ENCODE peak calls at places on chromosomes 3 and 15, in nine cellular contexts. X is naive thymus-derived CD8-positive, alpha-beta T cell; Z is stimulated activated CD8-positive, alpha-beta memory T cell treated with anti-CD3 and anti-CD28 coated beads, Interleukin-15, amount 100 ng/mL, for 4 hours; Q is RCC 7860; O is fibroblast of pulmonary artery; T is lower leg skin; L is brain pericyte; H is CD4-positive, alpha-beta T cell; J is T follicular helper cell. S is an unnamed sample.

GRCh38 chr15:39438795-39439577 is 141.9 kb upstream of the THBS1 start:
- DNase-seq in O (peak), T (no peak), H (no peak), Z (no peak), L (no peak), X (no peak), J (no peak), Q (no peak), S (no peak)

GRCh38 chr3:52561028-52561749 is 24.8 kb downstream of the UQCC5 start:
- DNase-seq in O (no peak), Z (no peak), J (no peak), L (no peak), H (no peak), T (no peak), Q (no peak), X (no peak), S (no peak)

GRCh38 chr3:50321146-50321843 is 1.2 kb downstream of the HYAL2 start:
- DNase-seq in L (peak), Z (peak), H (peak), T (peak), J (peak), X (peak), Q (peak), O (peak), S (no peak)

GRCh38 chr3:14588713-14589112 is 48.6 kb upstream of the GRIP2 start:
- DNase-seq in O (no peak), Q (no peak), H (no peak), L (no peak), J (no peak), Z (no peak), X (no peak), T (no peak), S (no peak)

GRCh38 chr3:12489832-12490231 is 5.6 kb downstream of the TSEN2 start:
- DNase-seq in T (no peak), J (no peak), Z (no peak), L (no peak), X (no peak), Q (no peak), H (no peak), O (peak), S (no peak)

GRCh38 chr3:181533811-181534210 is 177.9 kb upstream of the SOX2 start:
- DNase-seq in Z (no peak), O (no peak), J (no peak), L (no peak), X (no peak), H (no peak), T (no peak), Q (no peak), S (no peak)

GRCh38 chr3:11679964-11680363 is 36.2 kb upstream of the VGLL4 start:
- DNase-seq in O (no peak), L (no peak), T (no peak), J (no peak), Z (no peak), X (no peak), Q (no peak), H (no peak), S (no peak)

GRCh38 chr15:48924528-48925393 is 39.0 kb downstream of the SHC4 start:
- DNase-seq in H (no peak), L (no peak), O (no peak), T (no peak), Z (no peak), X (no peak), Q (no peak), J (no peak), S (no peak)